ENCODE peak calls at places on chromosome 1, in eight cellular contexts. H is cardiac fibroblast, Q is T-cell, U is NCI-H1105, C is cardiac muscle cell, D is GM19239, I is GM23248, J is Caco-2. N is an unnamed sample.

GRCh38 chr1:94416901-94417701 is 1.1 kb upstream of the ABCD3 start:
- DNase-seq in H (peak), Q (no peak), U (peak), C (peak), D (no peak), I (peak), J (no peak), N (peak)

GRCh38 chr1:42529724-42530161 is 66.7 kb downstream of the CCDC30 start:
- DNase-seq in H (peak), Q (no peak), U (no peak), C (peak), D (no peak), I (peak), J (no peak), N (peak)

GRCh38 chr1:218813247-218813646 is 360.4 kb upstream of the LYPLAL1 start:
- DNase-seq in H (peak), Q (no peak), U (no peak), C (peak), D (no peak), I (peak), J (no peak), N (no peak)

GRCh38 chr1:113987259-113987658 is 8.0 kb downstream of the OLFML3 start:
- DNase-seq in H (no peak), Q (no peak), U (no peak), C (no peak), D (no peak), I (no peak), J (no peak), N (no peak)

GRCh38 chr1:40592107-40592773 is 60.8 kb downstream of the ZNF684 start:
- DNase-seq in H (peak), Q (no peak), U (peak), C (peak), D (no peak), I (peak), J (no peak), N (no peak)

GRCh38 chr1:206833741-206834140 is 31.7 kb upstream of the IL20 start:
- DNase-seq in H (no peak), Q (no peak), U (peak), C (no peak), D (no peak), I (no peak), J (no peak), N (no peak)

GRCh38 chr1:207088731-207089626 is at the start of gene C4BPB:
- DNase-seq in H (no peak), Q (peak), U (no peak), C (peak), D (no peak), I (no peak), J (peak), N (no peak)

GRCh38 chr1:246187834-246188372 is 319.2 kb downstream of the SMYD3 start:
- DNase-seq in H (no peak), Q (no peak), U (no peak), C (peak), D (no peak), I (no peak), J (no peak), N (no peak)

GRCh38 chr1:44485229-44485932 is 80.3 kb downstream of the RNF220 start:
- DNase-seq in H (peak), Q (no peak), U (no peak), C (peak), D (no peak), I (peak), J (no peak), N (peak)

GRCh38 chr1:45557422-45557944 is 6.9 kb downstream of the AKR1A1 start:
- DNase-seq in H (no peak), Q (no peak), U (peak), C (no peak), D (no peak), I (no peak), J (no peak), N (no peak)

GRCh38 chr1:232308616-232309015 is 321.3 kb downstream of the SIPA1L2 start:
- DNase-seq in H (no peak), Q (no peak), U (no peak), C (no peak), D (no peak), I (no peak), J (no peak), N (no peak)

GRCh38 chr1:214012418-214012817 is 24.6 kb downstream of the PROX1 start:
- DNase-seq in H (no peak), Q (no peak), U (no peak), C (no peak), D (no peak), I (peak), J (no peak), N (no peak)

GRCh38 chr1:5345556-5345955 is 646.7 kb downstream of the NPHP4 start:
- DNase-seq in H (no peak), Q (no peak), U (no peak), C (no peak), D (no peak), I (no peak), J (no peak), N (no peak)

GRCh38 chr1:234132799-234133198 is 228.3 kb downstream of the SLC35F3 start:
- DNase-seq in H (no peak), Q (no peak), U (no peak), C (no peak), D (no peak), I (no peak), J (no peak), N (no peak)

GRCh38 chr1:155984341-155984740 is 6.0 kb upstream of the ARHGEF2 start:
- DNase-seq in H (no peak), Q (no peak), U (peak), C (no peak), D (no peak), I (no peak), J (no peak), N (no peak)

GRCh38 chr1:55386456-55386855 is 171.3 kb upstream of the USP24 start:
- DNase-seq in H (no peak), Q (no peak), U (no peak), C (no peak), D (no peak), I (no peak), J (no peak), N (no peak)

GRCh38 chr1:237012789-237013383 is 8.6 kb upstream of the MT1HL1 start:
- DNase-seq in H (peak), Q (no peak), U (no peak), C (peak), D (no peak), I (no peak), J (no peak), N (peak)

GRCh38 chr1:1721201-1721600 is 3.0 kb downstream of the CDK11A start:
- DNase-seq in H (no peak), Q (no peak), U (no peak), C (no peak), D (no peak), I (no peak), J (no peak), N (no peak)

GRCh38 chr1:113223546-113223945 is 150.5 kb downstream of the LRIG2 start:
- DNase-seq in H (peak), Q (no peak), U (no peak), C (peak), D (no peak), I (no peak), J (no peak), N (no peak)

GRCh38 chr1:72186733-72187307 is 95.5 kb downstream of the NEGR1 start:
- DNase-seq in H (peak), Q (no peak), U (peak), C (peak), D (no peak), I (peak), J (no peak), N (no peak)

GRCh38 chr1:48693674-48694347 is 82.9 kb downstream of the BEND5 start:
- DNase-seq in H (no peak), Q (no peak), U (no peak), C (no peak), D (no peak), I (no peak), J (no peak), N (no peak)

GRCh38 chr1:67760030-67760821 is 73.0 kb downstream of the GNG12 start:
- DNase-seq in H (peak), Q (peak), U (peak), C (peak), D (peak), I (peak), J (peak), N (no peak)

GRCh38 chr1:168136709-168137514 is at the start of gene GPR161:
- DNase-seq in H (peak), Q (peak), U (peak), C (peak), D (peak), I (peak), J (peak), N (no peak)

GRCh38 chr1:1074631-1075147 is 583 bp upstream of the RNF223 start:
- DNase-seq in H (no peak), Q (no peak), U (no peak), C (no peak), D (no peak), I (no peak), J (peak), N (no peak)

GRCh38 chr1:183443466-183443865 is 25.3 kb upstream of the NMNAT2 start:
- DNase-seq in H (no peak), Q (no peak), U (no peak), C (no peak), D (no peak), I (no peak), J (no peak), N (no peak)

GRCh38 chr1:7233646-7234470 is 448.6 kb downstream of the CAMTA1 start:
- DNase-seq in H (no peak), Q (no peak), U (no peak), C (no peak), D (no peak), I (no peak), J (no peak), N (no peak)

GRCh38 chr1:9289090-9289534 is 3.6 kb upstream of the SPSB1 start:
- DNase-seq in H (peak), Q (peak), U (no peak), C (peak), D (no peak), I (peak), J (peak), N (no peak)

GRCh38 chr1:246728311-246728710 is 4.1 kb downstream of the SCCPDH start:
- DNase-seq in H (no peak), Q (no peak), U (no peak), C (no peak), D (no peak), I (no peak), J (no peak), N (no peak)

GRCh38 chr1:223731076-223731770 is 18.9 kb downstream of the CAPN2 start:
- DNase-seq in H (peak), Q (no peak), U (peak), C (peak), D (no peak), I (peak), J (no peak), N (no peak)

GRCh38 chr1:183164963-183165362 is 21.1 kb upstream of the LAMC2 start:
- DNase-seq in H (no peak), Q (no peak), U (no peak), C (no peak), D (no peak), I (no peak), J (no peak), N (no peak)

GRCh38 chr1:162560303-162561036 is 1.1 kb upstream of the UAP1 start:
- DNase-seq in H (no peak), Q (no peak), U (peak), C (peak), D (no peak), I (no peak), J (peak), N (no peak)

GRCh38 chr1:185850366-185850765 is 116.2 kb downstream of the HMCN1 start:
- DNase-seq in H (no peak), Q (no peak), U (no peak), C (no peak), D (no peak), I (peak), J (no peak), N (no peak)

GRCh38 chr1:231931846-231932454 is 305.4 kb downstream of the DISC1 start:
- DNase-seq in H (no peak), Q (no peak), U (no peak), C (no peak), D (peak), I (no peak), J (no peak), N (no peak)

GRCh38 chr1:59173721-59174120 is 123.2 kb upstream of the FGGY start:
- DNase-seq in H (peak), Q (no peak), U (no peak), C (peak), D (no peak), I (peak), J (no peak), N (peak)